ENCODE peak calls at places on chromosomes 2 and 18, in six cellular contexts. One of them, this sample, is unnamed.

GRCh38 chr18:59008302-59008974 is 131.2 kb upstream of the SEC11C start:
- DNase-seq in BE2C: no peak
- DNase-seq in fibroblast of mammary gland: peak; percentile 72
- DNase-seq in GM06990: no peak
- DNase-seq in GM12865: no peak
- DNase-seq in heart left ventricle: no peak
- DNase-seq in this sample: peak; percentile 68

GRCh38 chr2:161910200-161910599 is 163.8 kb downstream of the DPP4 start:
- DNase-seq in heart left ventricle: no peak
- DNase-seq in GM06990: no peak
- DNase-seq in BE2C: no peak
- DNase-seq in fibroblast of mammary gland: no peak
- DNase-seq in GM12865: no peak
- DNase-seq in this sample: no peak

GRCh38 chr2:233418761-233419625 is 64.7 kb downstream of the DGKD start:
- DNase-seq in GM12865: peak; percentile 84
- DNase-seq in BE2C: no peak
- DNase-seq in heart left ventricle: peak; percentile 65
- DNase-seq in fibroblast of mammary gland: peak; percentile 24
- DNase-seq in GM06990: peak; percentile 77
- DNase-seq in this sample: no peak

GRCh38 chr2:5587726-5588125 is 104.5 kb upstream of the SOX11 start:
- DNase-seq in GM06990: no peak
- DNase-seq in BE2C: no peak
- DNase-seq in fibroblast of mammary gland: no peak
- DNase-seq in heart left ventricle: no peak
- DNase-seq in GM12865: no peak
- DNase-seq in this sample: no peak

GRCh38 chr2:160555420-160555819 is 61.8 kb upstream of the RBMS1 start:
- DNase-seq in heart left ventricle: no peak
- DNase-seq in GM06990: no peak
- DNase-seq in GM12865: no peak
- DNase-seq in BE2C: no peak
- DNase-seq in fibroblast of mammary gland: no peak
- DNase-seq in this sample: no peak

GRCh38 chr18:55455938-55456337 is 132.1 kb downstream of the TCF4 start:
- DNase-seq in BE2C: no peak
- DNase-seq in fibroblast of mammary gland: no peak
- DNase-seq in heart left ventricle: no peak
- DNase-seq in GM06990: no peak
- DNase-seq in GM12865: no peak
- DNase-seq in this sample: no peak

GRCh38 chr18:27605107-27605834 is 420.2 kb upstream of the CHST9 start:
- DNase-seq in GM06990: no peak
- DNase-seq in heart left ventricle: no peak
- DNase-seq in fibroblast of mammary gland: peak; percentile 65
- DNase-seq in GM12865: peak; percentile 62
- DNase-seq in BE2C: peak; percentile 66
- DNase-seq in this sample: peak; percentile 73

GRCh38 chr2:105375001-105375561 is 23.8 kb downstream of the FHL2 start:
- DNase-seq in fibroblast of mammary gland: peak; percentile 93
- DNase-seq in BE2C: no peak
- DNase-seq in GM12865: no peak
- DNase-seq in heart left ventricle: no peak
- DNase-seq in GM06990: no peak
- DNase-seq in this sample: peak; percentile 85

GRCh38 chr2:223598994-223599645 is 3.0 kb downstream of the SCG2 start:
- DNase-seq in heart left ventricle: no peak
- DNase-seq in GM12865: no peak
- DNase-seq in GM06990: no peak
- DNase-seq in BE2C: peak; percentile 45
- DNase-seq in fibroblast of mammary gland: peak; percentile 88
- DNase-seq in this sample: peak; percentile 88

GRCh38 chr18:21389283-21389682 is 147.3 kb downstream of the GREB1L start:
- DNase-seq in heart left ventricle: no peak
- DNase-seq in fibroblast of mammary gland: no peak
- DNase-seq in BE2C: no peak
- DNase-seq in GM06990: no peak
- DNase-seq in GM12865: no peak
- DNase-seq in this sample: no peak

GRCh38 chr2:197514754-197515153 is 1.1 kb upstream of the MOB4 start:
- DNase-seq in BE2C: no peak
- DNase-seq in GM06990: no peak
- DNase-seq in heart left ventricle: no peak
- DNase-seq in fibroblast of mammary gland: peak; percentile 15
- DNase-seq in GM12865: peak; percentile 29
- DNase-seq in this sample: no peak

GRCh38 chr2:21267232-21267835 is 143.6 kb downstream of the TDRD15 start:
- DNase-seq in fibroblast of mammary gland: no peak
- DNase-seq in GM12865: no peak
- DNase-seq in GM06990: no peak
- DNase-seq in heart left ventricle: no peak
- DNase-seq in BE2C: no peak
- DNase-seq in this sample: no peak

GRCh38 chr2:218879881-218880748 is 537 bp upstream of the WNT10A start:
- DNase-seq in BE2C: peak; percentile 33
- DNase-seq in GM12865: peak; percentile 79
- DNase-seq in heart left ventricle: no peak
- DNase-seq in GM06990: peak; percentile 90
- DNase-seq in fibroblast of mammary gland: no peak
- DNase-seq in this sample: no peak

GRCh38 chr2:229409751-229410181 is 138.7 kb upstream of the PID1 start:
- DNase-seq in heart left ventricle: no peak
- DNase-seq in GM12865: no peak
- DNase-seq in BE2C: no peak
- DNase-seq in GM06990: no peak
- DNase-seq in fibroblast of mammary gland: peak; percentile 79
- DNase-seq in this sample: no peak

GRCh38 chr2:68742638-68743037 is 8.0 kb downstream of the ARHGAP25 start:
- DNase-seq in GM06990: no peak
- DNase-seq in fibroblast of mammary gland: no peak
- DNase-seq in heart left ventricle: no peak
- DNase-seq in GM12865: peak; percentile 44
- DNase-seq in BE2C: no peak
- DNase-seq in this sample: no peak

GRCh38 chr2:66239655-66240054 is 195.3 kb upstream of the MEIS1 start:
- DNase-seq in fibroblast of mammary gland: no peak
- DNase-seq in heart left ventricle: no peak
- DNase-seq in BE2C: no peak
- DNase-seq in GM06990: no peak
- DNase-seq in GM12865: no peak
- DNase-seq in this sample: no peak

GRCh38 chr2:40244251-40245010 is 207.5 kb downstream of the SLC8A1 start:
- DNase-seq in GM12865: peak; percentile 53
- DNase-seq in fibroblast of mammary gland: peak; percentile 73
- DNase-seq in GM06990: no peak
- DNase-seq in heart left ventricle: no peak
- DNase-seq in BE2C: peak; percentile 65
- DNase-seq in this sample: peak; percentile 81

GRCh38 chr18:6633370-6633769 is 96.1 kb upstream of the ARHGAP28 start:
- DNase-seq in heart left ventricle: no peak
- DNase-seq in GM06990: no peak
- DNase-seq in BE2C: no peak
- DNase-seq in fibroblast of mammary gland: no peak
- DNase-seq in GM12865: no peak
- DNase-seq in this sample: no peak

GRCh38 chr18:62245177-62245576 is 58.1 kb downstream of the RELCH start:
- DNase-seq in heart left ventricle: no peak
- DNase-seq in GM06990: no peak
- DNase-seq in fibroblast of mammary gland: no peak
- DNase-seq in GM12865: no peak
- DNase-seq in BE2C: no peak
- DNase-seq in this sample: no peak

GRCh38 chr18:62248313-62248712 is 61.3 kb downstream of the RELCH start:
- DNase-seq in BE2C: no peak
- DNase-seq in heart left ventricle: no peak
- DNase-seq in fibroblast of mammary gland: no peak
- DNase-seq in GM06990: no peak
- DNase-seq in GM12865: no peak
- DNase-seq in this sample: no peak

GRCh38 chr18:62249478-62250097 is 62.5 kb downstream of the RELCH start:
- DNase-seq in heart left ventricle: peak; percentile 51
- DNase-seq in GM12865: peak; percentile 90
- DNase-seq in fibroblast of mammary gland: peak; percentile 83
- DNase-seq in GM06990: peak; percentile 26
- DNase-seq in BE2C: peak; percentile 69
- DNase-seq in this sample: peak; percentile 79

GRCh38 chr18:62242955-62243354 is 55.9 kb downstream of the RELCH start:
- DNase-seq in GM06990: no peak
- DNase-seq in GM12865: no peak
- DNase-seq in BE2C: no peak
- DNase-seq in heart left ventricle: no peak
- DNase-seq in fibroblast of mammary gland: peak; percentile 30
- DNase-seq in this sample: peak; percentile 67

GRCh38 chr18:62245699-62246098 is 58.6 kb downstream of the RELCH start:
- DNase-seq in fibroblast of mammary gland: no peak
- DNase-seq in GM06990: no peak
- DNase-seq in BE2C: no peak
- DNase-seq in GM12865: no peak
- DNase-seq in heart left ventricle: no peak
- DNase-seq in this sample: no peak
- TF ChIP-seq CTCF in fibroblast of mammary gland: peak; percentile 23
- TF ChIP-seq CTCF in GM06990: peak; percentile 9
- TF ChIP-seq CTCF in BE2C: peak; percentile 30
- TF ChIP-seq CTCF in GM12865: peak; percentile 10
- TF ChIP-seq CTCF in heart left ventricle: no peak
- TF ChIP-seq CTCF in this sample: no peak

DNA sequence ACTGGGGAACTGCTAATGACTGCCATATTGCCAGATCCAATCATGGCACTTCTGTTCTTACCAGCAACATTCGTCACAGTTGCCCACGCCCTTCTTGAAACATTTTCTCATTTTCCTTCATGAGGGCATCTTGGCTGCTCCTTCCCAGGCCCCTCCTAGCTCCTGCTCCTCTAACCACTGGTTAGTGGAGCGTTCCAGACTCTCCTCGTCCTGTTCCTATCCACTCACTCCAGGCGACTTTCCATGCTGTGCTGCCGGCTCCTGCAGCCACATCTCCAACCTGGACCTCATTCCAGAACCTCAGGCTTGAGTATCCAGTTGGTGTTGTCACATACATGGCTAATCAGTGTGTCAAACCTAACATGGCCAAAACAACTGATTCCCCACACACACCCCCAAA is 1.3 kb upstream of the ADI1 start:
- DNase-seq in fibroblast of mammary gland: no peak
- DNase-seq in heart left ventricle: no peak
- DNase-seq in BE2C: no peak
- DNase-seq in GM12865: no peak
- DNase-seq in GM06990: no peak
- DNase-seq in this sample: no peak
- H3K4me3 ChIP-seq in fibroblast of mammary gland: no peak overlapping the region
- H3K4me3 ChIP-seq in heart left ventricle: no peak overlapping the region
- H3K4me3 ChIP-seq in BE2C: no peak overlapping the region
- H3K4me3 ChIP-seq in GM12865: no peak overlapping the region
- H3K4me3 ChIP-seq in GM06990: no peak overlapping the region
- H3K4me3 ChIP-seq in this sample: no peak overlapping the region

DNA sequence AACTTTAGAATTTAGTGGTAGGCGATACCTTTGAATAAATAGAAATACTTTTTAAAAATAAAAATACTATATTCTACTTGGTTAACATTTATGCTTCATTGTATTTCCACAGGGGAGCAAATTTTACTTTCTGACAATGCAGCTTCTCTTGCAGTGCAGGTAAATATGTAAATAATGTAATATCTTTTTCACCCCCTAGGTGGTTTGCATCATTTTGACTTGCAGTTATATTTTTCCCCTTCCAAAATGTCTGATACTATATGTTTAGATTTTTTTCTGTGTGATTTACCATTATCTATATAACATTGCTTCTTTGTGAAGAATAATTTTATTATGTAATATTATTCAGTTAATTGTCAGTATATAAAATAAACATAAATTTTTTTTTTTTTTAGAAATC is 28.5 kb downstream of the MTX2 start:
- DNase-seq in heart left ventricle: no peak
- DNase-seq in fibroblast of mammary gland: no peak
- DNase-seq in GM12865: no peak
- DNase-seq in GM06990: no peak
- DNase-seq in BE2C: no peak
- DNase-seq in this sample: no peak
- TF ChIP-seq CTCF in heart left ventricle: no peak
- TF ChIP-seq CTCF in fibroblast of mammary gland: no peak
- TF ChIP-seq CTCF in GM12865: no peak
- TF ChIP-seq CTCF in GM06990: no peak
- TF ChIP-seq CTCF in BE2C: no peak
- TF ChIP-seq CTCF in this sample: no peak

GRCh38 chr18:79458131-79458838 is 62.6 kb downstream of the NFATC1 start:
- DNase-seq in GM12865: no peak
- DNase-seq in heart left ventricle: no peak
- DNase-seq in BE2C: no peak
- DNase-seq in fibroblast of mammary gland: peak; percentile 81
- DNase-seq in GM06990: no peak
- DNase-seq in this sample: peak; percentile 65

GRCh38 chr18:79457652-79458051 is 61.9 kb downstream of the NFATC1 start:
- DNase-seq in heart left ventricle: no peak
- DNase-seq in GM06990: no peak
- DNase-seq in fibroblast of mammary gland: no peak
- DNase-seq in BE2C: no peak
- DNase-seq in GM12865: no peak
- DNase-seq in this sample: no peak

GRCh38 chr18:79459946-79460345 is 64.2 kb downstream of the NFATC1 start:
- DNase-seq in BE2C: no peak
- DNase-seq in GM06990: no peak
- DNase-seq in GM12865: no peak
- DNase-seq in heart left ventricle: no peak
- DNase-seq in fibroblast of mammary gland: no peak
- DNase-seq in this sample: no peak

GRCh38 chr18:79460445-79461300 is 64.9 kb downstream of the NFATC1 start:
- DNase-seq in GM12865: peak; percentile 71
- DNase-seq in GM06990: peak; percentile 63
- DNase-seq in BE2C: no peak
- DNase-seq in fibroblast of mammary gland: no peak
- DNase-seq in heart left ventricle: no peak
- DNase-seq in this sample: no peak

DNA sequence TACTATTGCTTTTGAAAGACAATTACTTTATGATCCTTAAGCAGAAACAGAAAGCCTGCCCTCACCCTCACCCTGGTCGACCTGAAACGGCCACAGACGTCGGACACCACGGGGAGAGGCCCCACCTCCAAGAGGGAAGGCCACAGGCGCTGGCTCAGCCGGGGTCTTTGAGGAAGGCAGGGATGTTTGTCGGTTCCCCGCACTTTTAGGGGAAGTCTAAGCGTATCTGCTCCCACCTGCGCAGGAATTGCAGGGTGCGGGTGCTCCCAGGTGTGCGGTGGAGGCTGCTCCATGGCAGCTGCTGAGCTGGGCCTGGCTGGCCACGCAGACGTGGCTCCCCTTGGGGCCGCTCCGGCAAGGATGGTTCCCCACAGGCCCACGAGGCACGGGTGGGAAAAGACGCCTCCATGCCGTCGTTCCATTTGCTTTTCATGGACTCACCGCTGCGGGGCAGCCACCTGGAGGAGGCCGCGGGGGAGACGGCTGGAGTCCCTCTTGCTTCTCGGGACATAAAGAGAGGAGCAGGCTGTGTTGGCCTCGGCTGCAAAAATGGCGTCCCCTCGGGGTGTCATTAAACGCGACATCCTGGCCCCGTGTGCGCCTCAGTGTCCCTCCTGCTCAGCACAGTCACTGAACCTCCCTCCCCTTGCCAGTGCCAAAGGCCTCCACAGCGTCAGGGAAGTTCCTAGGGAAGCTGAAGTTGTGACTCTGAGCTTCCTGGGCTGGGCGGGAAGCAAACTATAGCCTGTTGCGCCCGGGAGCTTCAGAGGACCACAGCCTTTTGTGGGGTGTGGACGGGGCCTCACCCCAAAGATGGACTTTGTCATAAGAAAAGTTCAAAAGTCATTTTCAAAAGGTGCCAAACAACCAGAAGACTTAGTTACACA is 63.4 kb downstream of the NFATC1 start:
- DNase-seq in GM12865: no peak
- DNase-seq in BE2C: no peak
- DNase-seq in fibroblast of mammary gland: no peak
- DNase-seq in GM06990: no peak
- DNase-seq in heart left ventricle: no peak
- DNase-seq in this sample: no peak
- H3K4me3 ChIP-seq in GM12865: no peak overlapping the region
- H3K4me3 ChIP-seq in BE2C: no peak overlapping the region
- H3K4me3 ChIP-seq in fibroblast of mammary gland: no peak overlapping the region
- H3K4me3 ChIP-seq in GM06990: no peak overlapping the region
- H3K4me3 ChIP-seq in heart left ventricle: peak overlapping the region; percentile 28
- H3K4me3 ChIP-seq in this sample: no peak overlapping the region

This sample was measured in foreskin fibroblast.